ENCODE peak calls at places on chromosomes 16 and 17, in nine cellular contexts. One of them, this sample, is unnamed.

GRCh38 chr17:72421128-72422092 is 300.6 kb downstream of the SOX9 start:
- DNase-seq in GM03348: peak
- DNase-seq in AG10803: peak
- DNase-seq in D721Med: no peak
- DNase-seq in Caki2: peak
- DNase-seq in tibial artery: no peak
- DNase-seq in T-helper 2 cell: no peak
- DNase-seq in smooth muscle cell of the brain vasculature: peak
- DNase-seq in NCI-H526: peak
- DNase-seq in this sample: no peak

GRCh38 chr17:82238562-82239201 is 9.8 kb downstream of the SLC16A3 start:
- DNase-seq in NCI-H526: peak
- DNase-seq in T-helper 2 cell: peak
- DNase-seq in AG10803: peak
- DNase-seq in D721Med: no peak
- DNase-seq in smooth muscle cell of the brain vasculature: peak
- DNase-seq in GM03348: peak
- DNase-seq in tibial artery: peak
- DNase-seq in Caki2: peak
- DNase-seq in this sample: peak

GRCh38 chr16:46573008-46573833 is 48.0 kb downstream of the SHCBP1 start:
- DNase-seq in smooth muscle cell of the brain vasculature: peak
- DNase-seq in AG10803: peak
- DNase-seq in tibial artery: no peak
- DNase-seq in Caki2: peak
- DNase-seq in GM03348: peak
- DNase-seq in T-helper 2 cell: no peak
- DNase-seq in D721Med: no peak
- DNase-seq in NCI-H526: no peak
- DNase-seq in this sample: no peak

GRCh38 chr16:82995286-82995926 is 368.6 kb downstream of the CDH13 start:
- DNase-seq in Caki2: no peak
- DNase-seq in AG10803: no peak
- DNase-seq in GM03348: no peak
- DNase-seq in NCI-H526: no peak
- DNase-seq in T-helper 2 cell: no peak
- DNase-seq in tibial artery: no peak
- DNase-seq in smooth muscle cell of the brain vasculature: no peak
- DNase-seq in D721Med: no peak
- DNase-seq in this sample: no peak

GRCh38 chr16:1781758-1782407 is 488 bp downstream of the SPSB3 start:
- DNase-seq in tibial artery: no peak
- DNase-seq in NCI-H526: no peak
- DNase-seq in D721Med: no peak
- DNase-seq in T-helper 2 cell: no peak
- DNase-seq in smooth muscle cell of the brain vasculature: no peak
- DNase-seq in GM03348: peak
- DNase-seq in AG10803: no peak
- DNase-seq in Caki2: peak
- DNase-seq in this sample: no peak

GRCh38 chr17:58401287-58401686 is 16.0 kb downstream of the RNF43 start:
- DNase-seq in GM03348: no peak
- DNase-seq in AG10803: no peak
- DNase-seq in NCI-H526: no peak
- DNase-seq in D721Med: no peak
- DNase-seq in T-helper 2 cell: no peak
- DNase-seq in tibial artery: no peak
- DNase-seq in smooth muscle cell of the brain vasculature: no peak
- DNase-seq in Caki2: no peak
- DNase-seq in this sample: no peak

GRCh38 chr16:66649636-66650205 is 45.2 kb downstream of the CMTM3 start:
- DNase-seq in Caki2: no peak
- DNase-seq in D721Med: no peak
- DNase-seq in NCI-H526: no peak
- DNase-seq in T-helper 2 cell: no peak
- DNase-seq in AG10803: no peak
- DNase-seq in tibial artery: no peak
- DNase-seq in smooth muscle cell of the brain vasculature: no peak
- DNase-seq in GM03348: no peak
- DNase-seq in this sample: peak

GRCh38 chr17:43044024-43044423 is 19.0 kb downstream of the RND2 start:
- DNase-seq in T-helper 2 cell: no peak
- DNase-seq in Caki2: no peak
- DNase-seq in tibial artery: no peak
- DNase-seq in D721Med: no peak
- DNase-seq in GM03348: no peak
- DNase-seq in NCI-H526: no peak
- DNase-seq in AG10803: no peak
- DNase-seq in smooth muscle cell of the brain vasculature: no peak
- DNase-seq in this sample: no peak

GRCh38 chr17:48121921-48122650 is 14.5 kb downstream of the SNX11 start:
- DNase-seq in NCI-H526: no peak
- DNase-seq in tibial artery: no peak
- DNase-seq in T-helper 2 cell: no peak
- DNase-seq in D721Med: no peak
- DNase-seq in GM03348: no peak
- DNase-seq in smooth muscle cell of the brain vasculature: no peak
- DNase-seq in Caki2: no peak
- DNase-seq in AG10803: no peak
- DNase-seq in this sample: no peak

GRCh38 chr17:63675231-63675606 is 24.7 kb downstream of the LIMD2 start:
- DNase-seq in GM03348: no peak
- DNase-seq in NCI-H526: no peak
- DNase-seq in tibial artery: no peak
- DNase-seq in D721Med: no peak
- DNase-seq in Caki2: no peak
- DNase-seq in smooth muscle cell of the brain vasculature: no peak
- DNase-seq in T-helper 2 cell: no peak
- DNase-seq in AG10803: no peak
- DNase-seq in this sample: no peak

GRCh38 chr17:19023209-19023999 is 18.8 kb upstream of the FAM83G start:
- DNase-seq in T-helper 2 cell: no peak
- DNase-seq in GM03348: no peak
- DNase-seq in tibial artery: no peak
- DNase-seq in AG10803: no peak
- DNase-seq in NCI-H526: no peak
- DNase-seq in Caki2: no peak
- DNase-seq in smooth muscle cell of the brain vasculature: no peak
- DNase-seq in D721Med: no peak
- DNase-seq in this sample: no peak

GRCh38 chr16:84973226-84973625 is 38.1 kb downstream of the ZDHHC7 start:
- DNase-seq in Caki2: no peak
- DNase-seq in smooth muscle cell of the brain vasculature: no peak
- DNase-seq in AG10803: peak
- DNase-seq in NCI-H526: no peak
- DNase-seq in tibial artery: no peak
- DNase-seq in GM03348: peak
- DNase-seq in T-helper 2 cell: no peak
- DNase-seq in D721Med: no peak
- DNase-seq in this sample: no peak

GRCh38 chr16:57892447-57893096 is 78.4 kb downstream of the CNGB1 start:
- DNase-seq in AG10803: no peak
- DNase-seq in smooth muscle cell of the brain vasculature: no peak
- DNase-seq in D721Med: no peak
- DNase-seq in tibial artery: no peak
- DNase-seq in GM03348: no peak
- DNase-seq in Caki2: no peak
- DNase-seq in T-helper 2 cell: no peak
- DNase-seq in NCI-H526: no peak
- DNase-seq in this sample: peak

GRCh38 chr16:10206215-10206614 is 24.0 kb upstream of the GRIN2A start:
- DNase-seq in NCI-H526: no peak
- DNase-seq in smooth muscle cell of the brain vasculature: no peak
- DNase-seq in T-helper 2 cell: no peak
- DNase-seq in tibial artery: no peak
- DNase-seq in Caki2: no peak
- DNase-seq in D721Med: no peak
- DNase-seq in AG10803: no peak
- DNase-seq in GM03348: no peak
- DNase-seq in this sample: no peak

GRCh38 chr17:27502526-27503324 is 46.5 kb downstream of the KSR1 start:
- DNase-seq in tibial artery: no peak
- DNase-seq in AG10803: peak
- DNase-seq in T-helper 2 cell: no peak
- DNase-seq in D721Med: no peak
- DNase-seq in GM03348: peak
- DNase-seq in smooth muscle cell of the brain vasculature: no peak
- DNase-seq in Caki2: no peak
- DNase-seq in NCI-H526: no peak
- DNase-seq in this sample: no peak

GRCh38 chr16:85438981-85439639 is 174.0 kb upstream of the GSE1 start:
- DNase-seq in T-helper 2 cell: no peak
- DNase-seq in tibial artery: no peak
- DNase-seq in NCI-H526: no peak
- DNase-seq in D721Med: no peak
- DNase-seq in GM03348: no peak
- DNase-seq in Caki2: no peak
- DNase-seq in smooth muscle cell of the brain vasculature: no peak
- DNase-seq in AG10803: no peak
- DNase-seq in this sample: peak

GRCh38 chr17:1122681-1123396 is 56.9 kb downstream of the ABR start:
- DNase-seq in tibial artery: peak
- DNase-seq in smooth muscle cell of the brain vasculature: no peak
- DNase-seq in AG10803: peak
- DNase-seq in T-helper 2 cell: peak
- DNase-seq in Caki2: peak
- DNase-seq in D721Med: peak
- DNase-seq in NCI-H526: no peak
- DNase-seq in GM03348: peak
- DNase-seq in this sample: peak

GRCh38 chr17:1813088-1813487 is 16.6 kb downstream of the SMYD4 start:
- DNase-seq in tibial artery: peak
- DNase-seq in Caki2: no peak
- DNase-seq in T-helper 2 cell: no peak
- DNase-seq in AG10803: peak
- DNase-seq in NCI-H526: no peak
- DNase-seq in D721Med: no peak
- DNase-seq in smooth muscle cell of the brain vasculature: no peak
- DNase-seq in GM03348: peak
- DNase-seq in this sample: no peak

GRCh38 chr17:2137342-2138098 is 82.6 kb downstream of the HIC1 start:
- DNase-seq in AG10803: peak
- DNase-seq in NCI-H526: no peak
- DNase-seq in Caki2: peak
- DNase-seq in T-helper 2 cell: no peak
- DNase-seq in GM03348: peak
- DNase-seq in smooth muscle cell of the brain vasculature: peak
- DNase-seq in D721Med: no peak
- DNase-seq in tibial artery: no peak
- DNase-seq in this sample: no peak